ENCODE peak calls at places on chromosomes 3 and 15, in six cellular contexts. C is GM03348; R is GM10248; F is cardiac septum; P is stimulated activated CD8-positive, alpha-beta memory T cell treated with anti-CD3 and anti-CD28 coated beads, Interleukin-4, amount 100 ng/mL, for 48 hours; D is PC-3. Q is an unnamed sample.

GRCh38 chr3:40407007-40407406 is 20.0 kb downstream of the ENTPD3 start:
- DNase-seq in C (no peak), R (no peak), F (no peak), P (no peak), D (no peak), Q (no peak)

GRCh38 chr3:46089237-46090011 is 62.1 kb upstream of the XCR1 start:
- DNase-seq in C (peak; percentile 71), R (peak; percentile 71), F (peak; percentile 90), P (peak; percentile 63), D (peak; percentile 88), Q (no peak)

GRCh38 chr3:160473233-160473632 is 23.6 kb upstream of the TRIM59 start:
- DNase-seq in C (peak; percentile 56), R (no peak), F (no peak), P (no peak), D (peak; percentile 33), Q (no peak)

GRCh38 chr3:80445053-80445452 is 677.3 kb upstream of the ROBO1 start:
- DNase-seq in C (no peak), R (no peak), F (no peak), P (no peak), D (no peak), Q (no peak)

GRCh38 chr15:101491739-101492640 is 2.5 kb upstream of the PCSK6 start:
- DNase-seq in C (no peak), R (peak; percentile 10), F (no peak), P (no peak), D (no peak), Q (no peak)

GRCh38 chr3:124893526-124893925 is 6.4 kb upstream of the ITGB5 start:
- DNase-seq in C (no peak), R (no peak), F (no peak), P (no peak), D (no peak), Q (no peak)

GRCh38 chr15:73389539-73389938 is 20.8 kb upstream of the HCN4 start:
- DNase-seq in C (no peak), R (no peak), F (no peak), P (no peak), D (no peak), Q (no peak)

GRCh38 chr3:68876112-68876713 is 56.1 kb downstream of the TAFA4 start:
- DNase-seq in C (peak; percentile 61), R (peak; percentile 18), F (no peak), P (no peak), D (peak; percentile 66), Q (no peak)

GRCh38 chr3:187165144-187165543 is 25.8 kb upstream of the RPL39L start:
- DNase-seq in C (peak; percentile 59), R (peak; percentile 51), F (no peak), P (peak; percentile 29), D (peak; percentile 82), Q (no peak)

Q was measured in activated effector memory CD4-positive, alpha-beta T cell treated with anti-CD3 and anti-CD28 coated beads, Interleukin-2, amount 50 U/mL, for 16 hours.